ENCODE peak calls at places on chromosomes 7 and 10, in six cellular contexts. S, B, I, E, H and W are unnamed samples.

GRCh38 chr7:87797395-87797794 is 78.8 kb downstream of the SLC25A40 start:
- DNase-seq in B (no peak), E (no peak), H (no peak), I (no peak), S (no peak), W (no peak)

GRCh38 chr10:127911218-127911866 is 4.4 kb downstream of the PTPRE start:
- DNase-seq in I (no peak), S (no peak), E (no peak), B (no peak), H (no peak), W (no peak)

GRCh38 chr10:96299383-96299782 is 4.9 kb upstream of the DNTT start:
- DNase-seq in I (peak; percentile 29), H (peak; percentile 70), B (no peak), S (no peak), E (no peak), W (no peak)

GRCh38 chr10:79246209-79246581 is 101.1 kb upstream of the PPIF start:
- DNase-seq in E (peak; percentile 98), H (no peak), I (peak; percentile 74), B (no peak), S (no peak), W (no peak)

GRCh38 chr7:137818036-137818435 is 28.7 kb downstream of the DGKI start:
- DNase-seq in S (peak; percentile 44), B (no peak), I (no peak), E (no peak), H (no peak), W (no peak)

GRCh38 chr10:28558923-28559508 is 26.1 kb downstream of the WAC start:
- DNase-seq in E (no peak), I (no peak), H (no peak), S (no peak), B (no peak), W (no peak)

GRCh38 chr7:94907420-94908203 is at the start of gene PPP1R9A:
- DNase-seq in S (peak; percentile 17), I (peak; percentile 68), B (peak; percentile 63), E (no peak), H (no peak), W (no peak)

GRCh38 chr10:86979977-86980448 is 11.7 kb downstream of the ADIRF start:
- DNase-seq in B (no peak), S (peak; percentile 82), E (peak; percentile 93), H (no peak), I (no peak), W (no peak)

GRCh38 chr7:110786576-110786975 is 304.4 kb upstream of the LRRN3 start:
- DNase-seq in B (no peak), S (no peak), E (no peak), H (no peak), I (no peak), W (no peak)

GRCh38 chr7:26535483-26536069 is 243.9 kb downstream of the SNX10 start:
- DNase-seq in S (no peak), E (no peak), H (no peak), I (no peak), B (no peak), W (no peak)

GRCh38 chr10:24849051-24849450 is 103.4 kb downstream of the PRTFDC1 start:
- DNase-seq in S (no peak), H (no peak), I (no peak), E (no peak), B (no peak), W (no peak)

GRCh38 chr7:142323706-142324105 is 65.8 kb upstream of the PRSS58 start:
- DNase-seq in E (peak; percentile 68), H (peak; percentile 65), B (peak; percentile 79), I (peak; percentile 18), S (no peak), W (no peak)

GRCh38 chr10:97274828-97275227 is 17.6 kb downstream of the ARHGAP19 start:
- DNase-seq in I (no peak), S (no peak), B (no peak), H (no peak), E (no peak), W (no peak)

GRCh38 chr10:94361161-94361794 is 1.5 kb downstream of the NOC3L start:
- DNase-seq in S (peak; percentile 23), E (no peak), B (no peak), H (no peak), I (peak; percentile 29), W (no peak)

GRCh38 chr7:105352018-105352612 is 36.6 kb downstream of the SRPK2 start:
- DNase-seq in E (peak; percentile 83), B (no peak), I (no peak), S (peak; percentile 95), H (peak; percentile 78), W (peak; percentile 87)

GRCh38 chr10:100006241-100006886 is 3.4 kb downstream of the DNMBP start:
- DNase-seq in S (peak; percentile 90), B (no peak), E (no peak), I (no peak), H (no peak), W (no peak)

GRCh38 chr7:2512179-2512644 is 7.4 kb upstream of the LFNG start:
- DNase-seq in E (no peak), I (no peak), S (no peak), B (no peak), H (no peak), W (no peak)

GRCh38 chr7:38105874-38106483 is 72.1 kb upstream of the STARD3NL start:
- DNase-seq in B (peak; percentile 23), S (peak; percentile 63), I (no peak), E (no peak), H (no peak), W (no peak)

GRCh38 chr7:100372256-100372655 is 1.0 kb upstream of the PILRA start:
- DNase-seq in S (peak; percentile 36), I (no peak), E (no peak), H (no peak), B (no peak), W (no peak)

GRCh38 chr10:47346572-47347302 is 1.4 kb upstream of the RBP3 start:
- DNase-seq in H (no peak), I (no peak), S (peak; percentile 31), E (no peak), B (no peak), W (no peak)

GRCh38 chr10:129788211-129788610 is 175.9 kb downstream of the EBF3 start:
- DNase-seq in B (no peak), S (no peak), H (no peak), I (no peak), E (no peak), W (no peak)

GRCh38 chr7:13578294-13578693 is 411.2 kb downstream of the ETV1 start:
- DNase-seq in I (no peak), B (no peak), H (no peak), S (no peak), E (no peak), W (no peak)

GRCh38 chr7:45001138-45001694 is 1.2 kb downstream of the CCM2 start:
- DNase-seq in H (peak; percentile 66), I (no peak), B (no peak), S (peak; percentile 11), E (no peak), W (no peak)

DNA sequence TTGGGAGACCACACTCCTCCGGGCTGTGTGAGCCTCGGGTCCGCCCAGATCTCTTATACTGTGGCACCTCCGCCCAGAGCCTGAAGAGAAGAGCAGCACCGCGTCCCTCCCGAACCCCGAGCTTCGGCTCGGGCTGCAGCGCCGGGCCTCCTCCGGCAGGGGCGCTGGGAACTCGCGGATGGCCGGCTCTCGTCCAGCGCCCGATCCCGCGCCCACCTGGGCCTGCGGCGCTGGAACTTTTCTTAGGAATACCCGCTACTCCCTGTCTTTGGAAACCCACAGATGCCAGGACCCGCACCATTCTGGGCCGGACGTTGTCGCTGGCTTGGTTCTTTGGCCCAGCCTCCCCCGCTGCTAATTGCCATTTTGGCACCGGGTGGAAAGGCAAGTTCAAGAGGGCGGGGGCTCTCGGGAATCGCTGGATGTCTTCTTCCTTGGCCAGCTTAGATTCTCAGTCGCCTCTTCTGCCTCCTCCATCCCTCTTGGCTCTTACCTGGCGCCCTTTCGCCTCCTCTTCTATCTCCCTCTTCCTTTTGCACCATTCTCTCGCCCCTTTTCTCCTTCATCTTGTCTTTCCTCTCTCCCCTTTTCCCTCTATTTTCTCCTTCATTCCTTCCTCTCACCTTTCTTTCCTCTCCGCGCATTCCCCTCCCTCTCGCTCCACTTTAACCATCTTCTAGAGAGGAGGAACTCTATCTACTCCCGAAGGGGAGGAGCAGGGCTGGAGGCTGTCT is 2.1 kb upstream of the SORCS3 start:
- DNase-seq in E (no peak), S (no peak), H (no peak), I (no peak), B (peak; percentile 79), W (no peak)
- TF ChIP-seq CTCF in E (no peak), S (peak; percentile 9), H (no peak), I (no peak), B (peak; percentile 87), W (peak; percentile 72)

GRCh38 chr7:157792954-157793353 is 456.1 kb downstream of the DNAJB6 start:
- DNase-seq in E (no peak), B (no peak), S (no peak), I (no peak), H (no peak), W (no peak)
- TF ChIP-seq CTCF in E (no peak), B (no peak), S (no peak), I (no peak), H (no peak), W (no peak)

GRCh38 chr7:78082556-78082955 is 284.0 kb downstream of the PHTF2 start:
- DNase-seq in I (no peak), S (no peak), B (no peak), H (no peak), E (no peak), W (no peak)

GRCh38 chr7:78080241-78080640 is 281.7 kb downstream of the PHTF2 start:
- DNase-seq in B (no peak), H (no peak), S (no peak), E (no peak), I (no peak), W (no peak)

GRCh38 chr7:78080811-78081210 is 282.2 kb downstream of the PHTF2 start:
- DNase-seq in I (no peak), H (no peak), S (no peak), B (no peak), E (no peak), W (no peak)

GRCh38 chr7:78081344-78081743 is 282.8 kb downstream of the PHTF2 start:
- DNase-seq in B (no peak), S (no peak), I (no peak), H (no peak), E (no peak), W (no peak)

GRCh38 chr7:78081888-78082287 is 283.3 kb downstream of the PHTF2 start:
- DNase-seq in B (no peak), E (no peak), S (no peak), H (no peak), I (no peak), W (no peak)
- TF ChIP-seq CTCF in B (no peak), E (no peak), S (no peak), H (no peak), I (no peak), W (no peak)

GRCh38 chr10:5973069-5973468 is 4.3 kb downstream of the IL15RA start:
- DNase-seq in S (no peak), I (no peak), B (no peak), H (no peak), E (no peak), W (no peak)

GRCh38 chr10:5976689-5977470 is 463 bp downstream of the IL15RA start:
- DNase-seq in E (no peak), H (peak; percentile 64), S (peak; percentile 60), B (peak; percentile 68), I (peak; percentile 62), W (no peak)

GRCh38 chr10:5975641-5976473 is 1.5 kb downstream of the IL15RA start:
- DNase-seq in H (peak; percentile 54), B (no peak), S (peak; percentile 53), I (no peak), E (no peak), W (peak; percentile 88)

GRCh38 chr10:5981529-5981928 is 4.2 kb upstream of the IL15RA start:
- DNase-seq in S (no peak), B (no peak), E (no peak), H (no peak), I (no peak), W (no peak)

GRCh38 chr10:5977471-5978370 is at the start of gene IL15RA:
- DNase-seq in B (peak; percentile 65), E (peak; percentile 85), I (peak; percentile 80), S (peak; percentile 68), H (peak; percentile 84), W (peak; percentile 49)
- TF ChIP-seq CTCF in B (no peak), E (no peak), I (peak; percentile 15), S (no peak), H (no peak), W (peak; percentile 41)